ENCODE peak calls at places on chromosomes 3 and 15, in ten cellular contexts. T is activated T-helper 17 cell treated with anti-CD3 and anti-CD28 coated beads, Interleukin-2, amount 50 U/mL, for 72 hours; P is HepG2; K is foreskin keratinocyte; U is activated T-cell treated with anti-CD3 and anti-CD28 coated beads, Interleukin-2, amount 50 U/mL, for 72 hours; Y is activated CD8-positive, alpha-beta T cell treated with anti-CD3 and anti-CD28 coated beads, Interleukin-2, amount 10 ng/mL, durations not matched to agents 7 days and 5 days; H is A549; D is sciatic nerve; O is GM12878; L is natural killer cell. G is an unnamed sample.

GRCh38 chr3:118683636-118684035 is 351.0 kb downstream of the IGSF11 start:
- ATAC-seq in T (no peak), P (no peak), K (no peak), U (no peak), Y (no peak), H (no peak), D (no peak), O (no peak), L (no peak), G (no peak)

GRCh38 chr3:73805435-73805834 is 180.7 kb upstream of the PDZRN3 start:
- ATAC-seq in T (no peak), P (no peak), K (no peak), U (no peak), Y (no peak), H (no peak), D (peak; percentile 97), O (no peak), L (no peak), G (no peak)

GRCh38 chr3:123582315-123582714 is 2.5 kb downstream of the HACD2 start:
- ATAC-seq in T (no peak), P (no peak), K (no peak), U (no peak), Y (no peak), H (no peak), D (no peak), O (no peak), L (no peak), G (no peak)

GRCh38 chr3:63413523-63413922 is 135.4 kb downstream of the SYNPR start:
- ATAC-seq in T (no peak), P (no peak), K (no peak), U (no peak), Y (no peak), H (no peak), D (no peak), O (no peak), L (no peak), G (no peak)

GRCh38 chr3:30188713-30189112 is 417.7 kb upstream of the TGFBR2 start:
- ATAC-seq in T (no peak), P (no peak), K (peak; percentile 100), U (no peak), Y (no peak), H (no peak), D (no peak), O (no peak), L (no peak), G (no peak)

GRCh38 chr3:147514366-147514765 is 105.2 kb downstream of the ZIC1 start:
- ATAC-seq in T (no peak), P (no peak), K (no peak), U (no peak), Y (no peak), H (no peak), D (no peak), O (no peak), L (no peak), G (no peak)

GRCh38 chr3:49867871-49868321 is 1.8 kb downstream of the CAMKV start:
- ATAC-seq in T (no peak), P (peak; percentile 32), K (peak; percentile 38), U (no peak), Y (peak; percentile 43), H (peak; percentile 53), D (peak; percentile 60), O (peak; percentile 53), L (no peak), G (no peak)

GRCh38 chr3:100260081-100260684 is 609 bp upstream of the TBC1D23 start:
- ATAC-seq in T (no peak), P (peak; percentile 70), K (no peak), U (no peak), Y (no peak), H (no peak), D (peak; percentile 59), O (no peak), L (no peak), G (no peak)

GRCh38 chr3:149808209-149808829 is 4.7 kb upstream of the RNF13 start:
- ATAC-seq in T (no peak), P (peak; percentile 28), K (peak; percentile 23), U (no peak), Y (no peak), H (peak; percentile 15), D (no peak), O (peak; percentile 12), L (no peak), G (no peak)

GRCh38 chr3:71532639-71533395 is 50.7 kb downstream of the FOXP1 start:
- ATAC-seq in T (no peak), P (no peak), K (peak; percentile 63), U (no peak), Y (no peak), H (peak; percentile 20), D (peak; percentile 76), O (no peak), L (no peak), G (no peak)

GRCh38 chr3:174132006-174132405 is 727.1 kb upstream of the NAALADL2 start:
- ATAC-seq in T (no peak), P (no peak), K (no peak), U (no peak), Y (no peak), H (no peak), D (no peak), O (no peak), L (no peak), G (no peak)

GRCh38 chr15:71443538-71443937 is 328.3 kb downstream of the THSD4 start:
- ATAC-seq in T (no peak), P (peak; percentile 31), K (no peak), U (no peak), Y (no peak), H (peak; percentile 25), D (peak; percentile 40), O (peak; percentile 46), L (no peak), G (no peak)

GRCh38 chr3:195023576-195023975 is 247.4 kb downstream of the XXYLT1 start:
- ATAC-seq in T (no peak), P (no peak), K (no peak), U (no peak), Y (no peak), H (no peak), D (no peak), O (no peak), L (no peak), G (no peak)

GRCh38 chr15:62639906-62640605 is 402.5 kb upstream of the TPM1 start:
- ATAC-seq in T (no peak), P (no peak), K (no peak), U (no peak), Y (no peak), H (no peak), D (no peak), O (no peak), L (no peak), G (no peak)

GRCh38 chr15:70530503-70530902 is 232.9 kb downstream of the UACA start:
- ATAC-seq in T (no peak), P (no peak), K (no peak), U (no peak), Y (no peak), H (no peak), D (no peak), O (no peak), L (no peak), G (no peak)

GRCh38 chr3:66023254-66023653 is 15.5 kb downstream of the MAGI1 start:
- ATAC-seq in T (no peak), P (no peak), K (no peak), U (no peak), Y (no peak), H (no peak), D (no peak), O (no peak), L (no peak), G (no peak)

GRCh38 chr3:182904164-182904563 is 76.2 kb downstream of the DCUN1D1 start:
- ATAC-seq in T (no peak), P (peak; percentile 75), K (no peak), U (no peak), Y (peak; percentile 27), H (peak; percentile 50), D (no peak), O (peak; percentile 23), L (no peak), G (no peak)

GRCh38 chr15:64430000-64430735 is 30.2 kb upstream of the ZNF609 start:
- ATAC-seq in T (peak; percentile 62), P (no peak), K (no peak), U (peak; percentile 71), Y (peak; percentile 88), H (no peak), D (peak; percentile 71), O (peak; percentile 87), L (peak; percentile 82), G (no peak)

GRCh38 chr3:112782481-112782880 is 64.2 kb downstream of the CD200R1L start:
- ATAC-seq in T (no peak), P (no peak), K (no peak), U (no peak), Y (no peak), H (no peak), D (no peak), O (no peak), L (no peak), G (no peak)

GRCh38 chr15:71010439-71010838 is 104.8 kb upstream of the THSD4 start:
- ATAC-seq in T (no peak), P (no peak), K (no peak), U (no peak), Y (no peak), H (no peak), D (no peak), O (no peak), L (no peak), G (no peak)

GRCh38 chr3:154040283-154040682 is 80.9 kb upstream of the ARHGEF26 start:
- ATAC-seq in T (no peak), P (peak; percentile 87), K (peak; percentile 80), U (no peak), Y (no peak), H (peak; percentile 85), D (no peak), O (peak; percentile 82), L (no peak), G (no peak)

GRCh38 chr15:101410612-101411011 is 78.9 kb downstream of the PCSK6 start:
- ATAC-seq in T (no peak), P (no peak), K (no peak), U (no peak), Y (no peak), H (no peak), D (no peak), O (no peak), L (no peak), G (no peak)

GRCh38 chr3:111739241-111739952 is 119.7 kb upstream of the PHLDB2 start:
- ATAC-seq in T (peak; percentile 48), P (peak; percentile 87), K (peak; percentile 89), U (no peak), Y (no peak), H (peak; percentile 84), D (no peak), O (no peak), L (no peak), G (no peak)

GRCh38 chr3:190338717-190339116 is 16.5 kb upstream of the CLDN1 start:
- ATAC-seq in T (no peak), P (peak; percentile 45), K (peak; percentile 94), U (no peak), Y (no peak), H (peak; percentile 67), D (no peak), O (peak; percentile 52), L (no peak), G (peak; percentile 24)

GRCh38 chr3:56753206-56753605 is 48.5 kb downstream of the ARHGEF3 start:
- ATAC-seq in T (peak; percentile 99), P (no peak), K (no peak), U (peak; percentile 99), Y (peak; percentile 71), H (no peak), D (no peak), O (peak; percentile 96), L (peak; percentile 78), G (peak; percentile 95)

GRCh38 chr15:42999201-42999779 is 78.7 kb upstream of the TTBK2 start:
- ATAC-seq in T (no peak), P (no peak), K (no peak), U (no peak), Y (no peak), H (no peak), D (no peak), O (no peak), L (no peak), G (no peak)

GRCh38 chr3:142210144-142210543 is 15.2 kb downstream of the GK5 start:
- ATAC-seq in T (no peak), P (no peak), K (no peak), U (no peak), Y (no peak), H (no peak), D (peak; percentile 62), O (no peak), L (no peak), G (no peak)

GRCh38 chr15:31374489-31374888 is 47.9 kb downstream of the KLF13 start:
- ATAC-seq in T (no peak), P (no peak), K (no peak), U (no peak), Y (no peak), H (no peak), D (no peak), O (no peak), L (no peak), G (no peak)

G was measured in stimulated activated memory B cell treated with anti-CD40 and anti-IgM and Interleukin-4, amounts not matched to agents 10 μg/mL and 1 μg/mL and 100 μg/mL, for 72 hours.